ENCODE peak calls at places on chromosomes 5 and 9, in six cellular contexts. D is amygdala; L is osteoblast; O is aorta; R is activated CD4-positive, alpha-beta T cell treated with anti-CD3 and anti-CD28 coated beads, Interleukin-2, amount 50 U/mL, for 1 hour; I is stimulated activated CD4-positive, alpha-beta T cell treated with anti-CD3 and anti-CD28 coated beads, Interleukin-1b, Interleukin-23, amount 100 ng/mL, for 24 hours. W is an unnamed sample.

GRCh38 chr5:43156388-43156787 is 35.6 kb upstream of the NIM1K start:
- DNase-seq in R (no peak), O (no peak), L (peak; percentile 70), I (no peak), D (peak; percentile 44), W (no peak)

GRCh38 chr9:113538131-113538530 is 74.6 kb downstream of the RGS3 start:
- DNase-seq in R (no peak), L (no peak), O (no peak), I (no peak), D (no peak), W (no peak)

GRCh38 chr9:21155501-21155900 is 11.0 kb downstream of the IFNA21 start:
- DNase-seq in R (no peak), D (no peak), L (no peak), I (no peak), O (peak; percentile 43), W (no peak)

GRCh38 chr5:147629196-147629595 is 119.3 kb upstream of the DPYSL3 start:
- DNase-seq in O (no peak), D (no peak), R (no peak), L (no peak), I (no peak), W (no peak)

GRCh38 chr9:87336407-87336806 is 161.3 kb upstream of the DAPK1 start:
- DNase-seq in L (peak; percentile 62), O (no peak), I (no peak), D (no peak), R (no peak), W (no peak)

GRCh38 chr5:132063090-132063911 is 2.8 kb downstream of the IL3 start:
- DNase-seq in R (peak; percentile 80), I (peak; percentile 91), D (peak; percentile 9), L (peak; percentile 97), O (peak; percentile 81), W (peak; percentile 98)

GRCh38 chr5:13278148-13278547 is 666.3 kb downstream of the DNAH5 start:
- DNase-seq in I (no peak), R (no peak), L (no peak), O (no peak), D (no peak), W (no peak)

GRCh38 chr5:423233-423565 is 19.8 kb upstream of the EXOC3 start:
- DNase-seq in D (no peak), L (peak; percentile 68), O (peak; percentile 36), I (no peak), R (no peak), W (no peak)

GRCh38 chr5:113250341-113250953 is 184.3 kb downstream of the TSSK1B start:
- DNase-seq in L (peak; percentile 84), D (no peak), R (no peak), I (no peak), O (peak; percentile 50), W (no peak)

GRCh38 chr9:117344892-117345660 is 69.8 kb downstream of the ASTN2 start:
- DNase-seq in I (no peak), L (no peak), R (no peak), D (no peak), O (no peak), W (no peak)

GRCh38 chr5:131382407-131383395 is 118.8 kb downstream of the CDC42SE2 start:
- DNase-seq in R (peak; percentile 35), L (no peak), D (no peak), I (no peak), O (no peak), W (no peak)

GRCh38 chr9:78598120-78598519 is 301.2 kb downstream of the PSAT1 start:
- DNase-seq in D (no peak), O (no peak), I (no peak), R (no peak), L (no peak), W (no peak)

GRCh38 chr9:129111762-129112151 is 542 bp downstream of the PTPA start:
- DNase-seq in D (peak; percentile 50), O (peak; percentile 72), R (peak; percentile 19), L (peak; percentile 91), I (no peak), W (no peak)

GRCh38 chr5:77847129-77847460 is 71.0 kb upstream of the TBCA start:
- DNase-seq in R (no peak), I (no peak), L (no peak), D (no peak), O (no peak), W (no peak)

GRCh38 chr9:138010861-138011260 is 133.3 kb downstream of the CACNA1B start:
- DNase-seq in O (no peak), I (no peak), R (no peak), D (no peak), L (no peak), W (no peak)

GRCh38 chr5:13189532-13189931 is 755.0 kb downstream of the DNAH5 start:
- DNase-seq in D (no peak), L (no peak), R (no peak), O (no peak), I (no peak), W (no peak)

GRCh38 chr9:70551391-70551790 is 136.9 kb upstream of the KLF9 start:
- DNase-seq in I (no peak), R (no peak), D (no peak), L (no peak), O (no peak), W (no peak)

GRCh38 chr5:29238115-29238514 is 1955.4 kb upstream of the CDH6 start:
- DNase-seq in D (no peak), I (no peak), R (no peak), O (no peak), L (no peak), W (no peak)

GRCh38 chr5:181241393-181241975 is 2.2 kb downstream of the RACK1 start:
- DNase-seq in D (no peak), R (peak; percentile 22), I (no peak), L (peak; percentile 98), O (no peak), W (no peak)

GRCh38 chr9:6896562-6896961 is 138.8 kb downstream of the KDM4C start:
- DNase-seq in O (no peak), D (no peak), I (no peak), L (no peak), R (no peak), W (no peak)

GRCh38 chr9:18928711-18929110 is 104.3 kb downstream of the SAXO1 start:
- DNase-seq in I (no peak), O (no peak), L (no peak), D (no peak), R (no peak), W (no peak)

GRCh38 chr9:5186416-5187169 is 1.2 kb upstream of the INSL6 start:
- DNase-seq in R (peak; percentile 53), I (no peak), L (peak; percentile 90), D (no peak), O (no peak), W (no peak)

GRCh38 chr5:147690595-147690994 is 91.9 kb downstream of the JAKMIP2 start:
- DNase-seq in D (no peak), R (no peak), O (no peak), I (no peak), L (no peak), W (no peak)

GRCh38 chr5:33854733-33855151 is 37.0 kb downstream of the ADAMTS12 start:
- DNase-seq in I (no peak), O (no peak), D (no peak), R (no peak), L (peak; percentile 37), W (no peak)

GRCh38 chr9:30524311-30524710 is 1860.1 kb upstream of the ACO1 start:
- DNase-seq in D (no peak), R (no peak), I (no peak), O (no peak), L (no peak), W (no peak)

GRCh38 chr5:154410786-154411185 is 35.0 kb upstream of the SAP30L start:
- DNase-seq in L (no peak), D (no peak), I (no peak), R (no peak), O (no peak), W (no peak)

GRCh38 chr9:128575921-128576320 is 23.5 kb downstream of the SPTAN1 start:
- DNase-seq in I (no peak), O (no peak), D (no peak), R (no peak), L (peak; percentile 54), W (no peak)

GRCh38 chr9:18362901-18363685 is 110.9 kb upstream of the ADAMTSL1 start:
- DNase-seq in I (no peak), R (no peak), O (no peak), D (no peak), L (peak; percentile 54), W (no peak)

GRCh38 chr5:56319281-56320242 is 86.4 kb upstream of the ANKRD55 start:
- DNase-seq in D (no peak), R (no peak), I (no peak), O (peak; percentile 62), L (peak; percentile 63), W (no peak)

GRCh38 chr9:5834214-5834613 is 1.3 kb upstream of the ERMP1 start:
- DNase-seq in R (no peak), I (no peak), O (no peak), D (no peak), L (no peak), W (no peak)